ENCODE peak calls at places on chromosomes 16 and 17, in seven cellular contexts. U is SK-N-SH, J is keratinocyte, Z is mammary epithelial cell, K is HCT116, B is PC-3, H is neural progenitor cell. O is an unnamed sample. For H3K4me1, the result is how much of the 10 kb centered on the place peaks cover.

GRCh38 chr17:63780507-63780906 is 6.5 kb downstream of the DDX42 start:
- DNase-seq in U (no peak), J (no peak), Z (peak), K (peak), B (peak), H (no peak), O (no peak)

GRCh38 chr17:48757524-48757961 is 29.0 kb upstream of the HOXB13 start:
- DNase-seq in U (no peak), J (no peak), Z (no peak), K (no peak), B (peak), H (no peak), O (no peak)

GRCh38 chr16:69404275-69404805 is 18.5 kb upstream of the TERF2 start:
- DNase-seq in U (no peak), J (peak), Z (peak), K (peak), B (no peak), H (peak), O (no peak)

GRCh38 chr17:63381101-63381729 is 64.9 kb downstream of the CYB561 start:
- DNase-seq in U (peak), J (no peak), Z (no peak), K (no peak), B (no peak), H (no peak), O (no peak)

GRCh38 chr17:846901-847777 is 65.0 kb downstream of the MRM3 start:
- DNase-seq in U (no peak), J (no peak), Z (no peak), K (no peak), B (peak), H (peak), O (no peak)

GRCh38 chr16:71344315-71344905 is 14.1 kb upstream of the CALB2 start:
- DNase-seq in U (no peak), J (no peak), Z (peak), K (no peak), B (no peak), H (no peak), O (no peak)

GRCh38 chr17:40648326-40648968 is 829 bp upstream of the SMARCE1 start:
- DNase-seq in U (no peak), J (no peak), Z (no peak), K (no peak), B (no peak), H (peak), O (no peak)

GRCh38 chr16:20647736-20648135 is 49.7 kb downstream of the ACSM1 start:
- DNase-seq in U (no peak), J (no peak), Z (no peak), K (no peak), B (no peak), H (peak), O (no peak)

GRCh38 chr17:72846399-72846798 is 246.1 kb downstream of the SLC39A11 start:
- DNase-seq in U (no peak), J (no peak), Z (no peak), K (no peak), B (peak), H (no peak), O (no peak)

GRCh38 chr17:3697157-3697515 is 1.2 kb upstream of the P2RX5 start:
- DNase-seq in U (no peak), J (no peak), Z (no peak), K (no peak), B (no peak), H (no peak), O (no peak)

GRCh38 chr17:51909971-51910370 is 248.5 kb downstream of the CA10 start:
- DNase-seq in U (no peak), J (no peak), Z (no peak), K (no peak), B (no peak), H (peak), O (no peak)

GRCh38 chr17:29505826-29506225 is 61.0 kb downstream of the ABHD15 start:
- DNase-seq in U (no peak), J (no peak), Z (no peak), K (no peak), B (no peak), H (no peak), O (no peak)

GRCh38 chr16:83849434-83849833 is 41.7 kb downstream of the HSBP1 start:
- DNase-seq in U (no peak), J (no peak), Z (no peak), K (no peak), B (no peak), H (no peak), O (no peak)

GRCh38 chr16:66740010-66740409 is 11.4 kb downstream of the DYNC1LI2 start:
- DNase-seq in U (peak), J (no peak), Z (peak), K (no peak), B (peak), H (peak), O (peak)

GRCh38 chr16:1794908-1795666 is 1.6 kb upstream of the IGFALS start:
- DNase-seq in U (no peak), J (no peak), Z (no peak), K (no peak), B (no peak), H (no peak), O (no peak)

DNA sequence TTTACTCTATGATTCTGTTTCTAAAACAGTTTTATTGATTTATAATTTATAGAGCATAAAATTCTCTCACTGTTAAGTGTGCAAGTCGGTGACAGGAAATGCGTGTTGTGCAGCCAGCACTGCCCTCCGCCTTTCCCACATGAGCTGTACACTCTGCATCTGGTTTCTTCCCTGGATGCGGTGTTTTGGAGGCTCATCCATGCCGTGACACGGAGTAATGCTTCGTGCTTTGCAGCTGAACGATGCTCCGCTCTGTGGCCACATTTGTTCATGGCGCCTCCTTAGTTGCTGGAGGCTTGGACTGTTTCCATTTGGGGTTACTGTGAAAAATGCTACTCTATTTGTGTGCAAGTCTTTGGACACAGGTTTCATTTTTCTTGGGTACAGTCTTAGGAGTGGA is 7.2 kb upstream of the IGFALS start:
- DNase-seq in U (no peak), J (no peak), Z (no peak), K (no peak), B (no peak), H (no peak), O (no peak)
- H3K4me1 ChIP-seq in U (under half), J (under half), Z (under half), K (under half), B (under half), H (under half), O (under half)

DNA sequence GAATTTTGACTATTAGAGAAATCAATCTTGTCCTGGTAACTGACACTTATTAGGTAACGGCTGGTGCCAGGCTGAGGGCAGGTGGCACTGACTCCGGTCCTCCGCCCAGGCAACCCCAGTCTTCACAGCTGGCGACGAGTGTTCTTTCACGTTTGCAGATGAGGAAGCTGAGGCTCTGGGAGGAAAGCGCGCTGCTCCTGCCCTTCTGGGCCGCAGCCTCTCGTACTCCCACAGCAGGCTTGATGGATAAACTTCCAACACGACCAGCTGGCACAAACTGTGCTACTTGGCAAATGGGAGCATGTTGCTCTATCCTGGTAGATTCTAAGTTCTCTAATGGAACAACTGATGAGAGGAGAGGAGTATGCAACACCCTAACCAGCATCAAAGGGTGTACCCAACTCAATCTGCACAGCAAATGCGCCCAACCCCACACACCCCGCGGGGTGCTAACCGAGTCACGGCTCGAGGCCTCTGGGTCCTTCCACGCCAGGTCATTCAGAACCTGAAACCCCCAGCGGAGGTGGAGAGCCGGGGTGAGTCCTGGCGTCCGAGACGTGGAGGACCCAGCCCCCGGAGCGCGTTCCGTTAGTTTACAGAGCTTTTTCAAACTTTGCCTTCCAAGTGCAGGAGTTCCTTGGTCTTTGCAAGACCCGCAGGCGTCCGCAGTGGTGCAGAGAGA is 477 bp upstream of the SLC47A1 start:
- DNase-seq in U (no peak), J (no peak), Z (no peak), K (no peak), B (no peak), H (no peak), O (no peak)
- H2AFZ ChIP-seq in U (peak), J (no peak), Z (peak), K (no peak), B (no peak), H (peak), O (no peak)

DNA sequence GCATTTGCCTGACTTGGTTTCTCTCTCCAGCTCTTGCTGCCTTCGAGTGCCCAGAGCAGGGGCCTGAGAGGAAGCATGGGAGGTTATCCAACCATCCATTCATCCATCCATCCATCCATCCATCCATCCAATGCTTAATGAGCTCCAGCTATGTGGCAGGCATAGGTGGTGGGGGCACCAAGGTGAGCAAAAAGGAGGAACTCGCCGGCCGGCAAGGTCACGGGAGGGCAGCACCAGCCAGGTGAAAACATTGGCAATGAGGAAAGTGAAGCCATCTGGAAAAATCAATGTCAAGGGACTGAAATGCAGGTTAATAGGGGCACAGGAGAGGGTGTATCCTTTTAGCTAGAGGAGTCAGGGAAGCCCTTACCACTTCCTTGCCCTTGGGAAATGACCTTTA is 18.2 kb upstream of the DOK4 start:
- DNase-seq in U (no peak), J (no peak), Z (no peak), K (no peak), B (no peak), H (no peak), O (no peak)
- H3K4me1 ChIP-seq in U (under half), J (under half), Z (under half), K (under half), B (under half), H (under half), O (under half)

GRCh38 chr16:53504161-53504663 is 1.2 kb upstream of the AKTIP start:
- DNase-seq in U (peak), J (no peak), Z (peak), K (no peak), B (no peak), H (peak), O (peak)
- H2AFZ ChIP-seq in U (peak), J (peak), Z (peak), K (no peak), B (no peak), H (no peak), O (peak)

DNA sequence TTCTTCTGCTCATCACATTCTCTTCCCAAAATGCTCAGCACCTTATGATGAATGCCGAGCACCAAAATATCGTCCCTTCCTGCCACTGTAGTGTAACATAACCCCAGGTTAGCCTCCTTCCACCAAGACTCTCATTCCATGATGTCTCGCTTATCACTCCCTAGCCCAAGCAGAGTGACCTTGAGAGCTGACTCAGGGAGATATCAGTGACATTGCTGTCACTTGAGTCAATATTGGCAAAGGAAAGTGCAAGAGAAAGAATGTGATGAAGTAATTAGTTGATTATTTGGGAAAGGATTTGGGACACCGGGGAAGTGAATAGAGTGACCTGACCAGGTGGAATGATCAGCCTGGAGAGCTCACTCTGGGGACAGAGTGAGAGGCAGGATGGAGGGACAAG is 2.6 kb upstream of the ANKFN1 start:
- DNase-seq in U (no peak), J (no peak), Z (no peak), K (no peak), B (no peak), H (no peak), O (no peak)
- H3K4me1 ChIP-seq in U (under half), J (under half), Z (under half), K (under half), B (under half), H (under half), O (under half)

O was measured in MM.1S.